ENCODE peak calls at places on chromosomes 3 and 15, in six cellular contexts. One of them, this sample, is unnamed.

GRCh38 chr3:182027366-182027765 is 315.6 kb downstream of the SOX2 start:
- DNase-seq in stimulated activated naive B cell treated with anti-CD40 and anti-IgM and Interleukin-4, amounts not matched to agents 10 μg/mL and 1 μg/mL and 100 μg/mL, for 72 hours: no peak
- DNase-seq in Right ventricle myocardium superior: no peak
- DNase-seq in naive thymus-derived CD4-positive, alpha-beta T cell: no peak
- DNase-seq in activated T-helper 1 cell treated with anti-CD3 and anti-CD28 coated beads, Interleukin-2, amount 50 U/mL, for 16 hours: no peak
- DNase-seq in NCI-H1092: no peak
- DNase-seq in this sample: no peak

GRCh38 chr3:29576675-29577074 is 295.8 kb downstream of the RBMS3 start:
- DNase-seq in stimulated activated naive B cell treated with anti-CD40 and anti-IgM and Interleukin-4, amounts not matched to agents 10 μg/mL and 1 μg/mL and 100 μg/mL, for 72 hours: no peak
- DNase-seq in Right ventricle myocardium superior: no peak
- DNase-seq in naive thymus-derived CD4-positive, alpha-beta T cell: no peak
- DNase-seq in activated T-helper 1 cell treated with anti-CD3 and anti-CD28 coated beads, Interleukin-2, amount 50 U/mL, for 16 hours: no peak
- DNase-seq in NCI-H1092: no peak
- DNase-seq in this sample: no peak

GRCh38 chr3:49648354-49649057 is 25.6 kb upstream of the APEH start:
- DNase-seq in stimulated activated naive B cell treated with anti-CD40 and anti-IgM and Interleukin-4, amounts not matched to agents 10 μg/mL and 1 μg/mL and 100 μg/mL, for 72 hours: no peak
- DNase-seq in Right ventricle myocardium superior: no peak
- DNase-seq in naive thymus-derived CD4-positive, alpha-beta T cell: no peak
- DNase-seq in activated T-helper 1 cell treated with anti-CD3 and anti-CD28 coated beads, Interleukin-2, amount 50 U/mL, for 16 hours: no peak
- DNase-seq in NCI-H1092: no peak
- DNase-seq in this sample: no peak

GRCh38 chr15:67107014-67107812 is 41.8 kb downstream of the SMAD3 start:
- DNase-seq in stimulated activated naive B cell treated with anti-CD40 and anti-IgM and Interleukin-4, amounts not matched to agents 10 μg/mL and 1 μg/mL and 100 μg/mL, for 72 hours: no peak
- DNase-seq in Right ventricle myocardium superior: peak; percentile 51
- DNase-seq in naive thymus-derived CD4-positive, alpha-beta T cell: no peak
- DNase-seq in activated T-helper 1 cell treated with anti-CD3 and anti-CD28 coated beads, Interleukin-2, amount 50 U/mL, for 16 hours: no peak
- DNase-seq in NCI-H1092: no peak
- DNase-seq in this sample: no peak

GRCh38 chr3:123143669-123144411 is 57.9 kb upstream of the SEC22A start:
- DNase-seq in stimulated activated naive B cell treated with anti-CD40 and anti-IgM and Interleukin-4, amounts not matched to agents 10 μg/mL and 1 μg/mL and 100 μg/mL, for 72 hours: no peak
- DNase-seq in Right ventricle myocardium superior: no peak
- DNase-seq in naive thymus-derived CD4-positive, alpha-beta T cell: no peak
- DNase-seq in activated T-helper 1 cell treated with anti-CD3 and anti-CD28 coated beads, Interleukin-2, amount 50 U/mL, for 16 hours: no peak
- DNase-seq in NCI-H1092: no peak
- DNase-seq in this sample: no peak

GRCh38 chr3:112634786-112635541 is 6.0 kb downstream of the CCDC80 start:
- DNase-seq in stimulated activated naive B cell treated with anti-CD40 and anti-IgM and Interleukin-4, amounts not matched to agents 10 μg/mL and 1 μg/mL and 100 μg/mL, for 72 hours: no peak
- DNase-seq in Right ventricle myocardium superior: no peak
- DNase-seq in naive thymus-derived CD4-positive, alpha-beta T cell: no peak
- DNase-seq in activated T-helper 1 cell treated with anti-CD3 and anti-CD28 coated beads, Interleukin-2, amount 50 U/mL, for 16 hours: no peak
- DNase-seq in NCI-H1092: no peak
- DNase-seq in this sample: no peak

GRCh38 chr3:62289922-62290321 is 83.4 kb downstream of the FEZF2 start:
- DNase-seq in stimulated activated naive B cell treated with anti-CD40 and anti-IgM and Interleukin-4, amounts not matched to agents 10 μg/mL and 1 μg/mL and 100 μg/mL, for 72 hours: no peak
- DNase-seq in Right ventricle myocardium superior: no peak
- DNase-seq in naive thymus-derived CD4-positive, alpha-beta T cell: no peak
- DNase-seq in activated T-helper 1 cell treated with anti-CD3 and anti-CD28 coated beads, Interleukin-2, amount 50 U/mL, for 16 hours: no peak
- DNase-seq in NCI-H1092: no peak
- DNase-seq in this sample: no peak

GRCh38 chr15:69497076-69497475 is 44.5 kb downstream of the RPLP1 start:
- DNase-seq in stimulated activated naive B cell treated with anti-CD40 and anti-IgM and Interleukin-4, amounts not matched to agents 10 μg/mL and 1 μg/mL and 100 μg/mL, for 72 hours: no peak
- DNase-seq in Right ventricle myocardium superior: no peak
- DNase-seq in naive thymus-derived CD4-positive, alpha-beta T cell: no peak
- DNase-seq in activated T-helper 1 cell treated with anti-CD3 and anti-CD28 coated beads, Interleukin-2, amount 50 U/mL, for 16 hours: no peak
- DNase-seq in NCI-H1092: no peak
- DNase-seq in this sample: no peak

GRCh38 chr3:169058681-169059080 is 604.8 kb downstream of the MECOM start:
- DNase-seq in stimulated activated naive B cell treated with anti-CD40 and anti-IgM and Interleukin-4, amounts not matched to agents 10 μg/mL and 1 μg/mL and 100 μg/mL, for 72 hours: no peak
- DNase-seq in Right ventricle myocardium superior: no peak
- DNase-seq in naive thymus-derived CD4-positive, alpha-beta T cell: no peak
- DNase-seq in activated T-helper 1 cell treated with anti-CD3 and anti-CD28 coated beads, Interleukin-2, amount 50 U/mL, for 16 hours: no peak
- DNase-seq in NCI-H1092: no peak
- DNase-seq in this sample: no peak

GRCh38 chr3:161284989-161285388 is 63.9 kb downstream of the NMD3 start:
- DNase-seq in stimulated activated naive B cell treated with anti-CD40 and anti-IgM and Interleukin-4, amounts not matched to agents 10 μg/mL and 1 μg/mL and 100 μg/mL, for 72 hours: no peak
- DNase-seq in Right ventricle myocardium superior: no peak
- DNase-seq in naive thymus-derived CD4-positive, alpha-beta T cell: no peak
- DNase-seq in activated T-helper 1 cell treated with anti-CD3 and anti-CD28 coated beads, Interleukin-2, amount 50 U/mL, for 16 hours: no peak
- DNase-seq in NCI-H1092: no peak
- DNase-seq in this sample: no peak

GRCh38 chr15:51864408-51865056 is 35.1 kb downstream of the TMOD3 start:
- DNase-seq in stimulated activated naive B cell treated with anti-CD40 and anti-IgM and Interleukin-4, amounts not matched to agents 10 μg/mL and 1 μg/mL and 100 μg/mL, for 72 hours: no peak
- DNase-seq in Right ventricle myocardium superior: no peak
- DNase-seq in naive thymus-derived CD4-positive, alpha-beta T cell: no peak
- DNase-seq in activated T-helper 1 cell treated with anti-CD3 and anti-CD28 coated beads, Interleukin-2, amount 50 U/mL, for 16 hours: no peak
- DNase-seq in NCI-H1092: no peak
- DNase-seq in this sample: no peak

GRCh38 chr15:65583701-65584100 is 27.2 kb downstream of the INTS14 start:
- DNase-seq in stimulated activated naive B cell treated with anti-CD40 and anti-IgM and Interleukin-4, amounts not matched to agents 10 μg/mL and 1 μg/mL and 100 μg/mL, for 72 hours: no peak
- DNase-seq in Right ventricle myocardium superior: no peak
- DNase-seq in naive thymus-derived CD4-positive, alpha-beta T cell: peak; percentile 69
- DNase-seq in activated T-helper 1 cell treated with anti-CD3 and anti-CD28 coated beads, Interleukin-2, amount 50 U/mL, for 16 hours: no peak
- DNase-seq in NCI-H1092: no peak
- DNase-seq in this sample: no peak

GRCh38 chr3:185822221-185822956 is 2.5 kb downstream of the IGF2BP2 start:
- DNase-seq in stimulated activated naive B cell treated with anti-CD40 and anti-IgM and Interleukin-4, amounts not matched to agents 10 μg/mL and 1 μg/mL and 100 μg/mL, for 72 hours: no peak
- DNase-seq in Right ventricle myocardium superior: no peak
- DNase-seq in naive thymus-derived CD4-positive, alpha-beta T cell: no peak
- DNase-seq in activated T-helper 1 cell treated with anti-CD3 and anti-CD28 coated beads, Interleukin-2, amount 50 U/mL, for 16 hours: no peak
- DNase-seq in NCI-H1092: no peak
- DNase-seq in this sample: no peak

GRCh38 chr3:194809382-194809781 is 123.7 kb downstream of the FAM43A start:
- DNase-seq in stimulated activated naive B cell treated with anti-CD40 and anti-IgM and Interleukin-4, amounts not matched to agents 10 μg/mL and 1 μg/mL and 100 μg/mL, for 72 hours: no peak
- DNase-seq in Right ventricle myocardium superior: no peak
- DNase-seq in naive thymus-derived CD4-positive, alpha-beta T cell: no peak
- DNase-seq in activated T-helper 1 cell treated with anti-CD3 and anti-CD28 coated beads, Interleukin-2, amount 50 U/mL, for 16 hours: no peak
- DNase-seq in NCI-H1092: no peak
- DNase-seq in this sample: no peak

GRCh38 chr3:50550079-50550736 is 17.3 kb downstream of the C3orf18 start:
- DNase-seq in stimulated activated naive B cell treated with anti-CD40 and anti-IgM and Interleukin-4, amounts not matched to agents 10 μg/mL and 1 μg/mL and 100 μg/mL, for 72 hours: peak; percentile 44
- DNase-seq in Right ventricle myocardium superior: peak; percentile 71
- DNase-seq in naive thymus-derived CD4-positive, alpha-beta T cell: peak; percentile 56
- DNase-seq in activated T-helper 1 cell treated with anti-CD3 and anti-CD28 coated beads, Interleukin-2, amount 50 U/mL, for 16 hours: peak; percentile 29
- DNase-seq in NCI-H1092: peak; percentile 25
- DNase-seq in this sample: peak; percentile 57

GRCh38 chr3:138625707-138626365 is 17.3 kb downstream of the FAIM start:
- DNase-seq in stimulated activated naive B cell treated with anti-CD40 and anti-IgM and Interleukin-4, amounts not matched to agents 10 μg/mL and 1 μg/mL and 100 μg/mL, for 72 hours: no peak
- DNase-seq in Right ventricle myocardium superior: no peak
- DNase-seq in naive thymus-derived CD4-positive, alpha-beta T cell: no peak
- DNase-seq in activated T-helper 1 cell treated with anti-CD3 and anti-CD28 coated beads, Interleukin-2, amount 50 U/mL, for 16 hours: no peak
- DNase-seq in NCI-H1092: no peak
- DNase-seq in this sample: no peak

GRCh38 chr15:57607570-57608000 is 15.9 kb downstream of the MYZAP start:
- DNase-seq in stimulated activated naive B cell treated with anti-CD40 and anti-IgM and Interleukin-4, amounts not matched to agents 10 μg/mL and 1 μg/mL and 100 μg/mL, for 72 hours: no peak
- DNase-seq in Right ventricle myocardium superior: peak; percentile 57
- DNase-seq in naive thymus-derived CD4-positive, alpha-beta T cell: no peak
- DNase-seq in activated T-helper 1 cell treated with anti-CD3 and anti-CD28 coated beads, Interleukin-2, amount 50 U/mL, for 16 hours: no peak
- DNase-seq in NCI-H1092: no peak
- DNase-seq in this sample: peak; percentile 42

GRCh38 chr3:50652709-50653108 is 22.0 kb upstream of the DOCK3 start:
- DNase-seq in stimulated activated naive B cell treated with anti-CD40 and anti-IgM and Interleukin-4, amounts not matched to agents 10 μg/mL and 1 μg/mL and 100 μg/mL, for 72 hours: peak; percentile 35
- DNase-seq in Right ventricle myocardium superior: peak; percentile 55
- DNase-seq in naive thymus-derived CD4-positive, alpha-beta T cell: peak; percentile 52
- DNase-seq in activated T-helper 1 cell treated with anti-CD3 and anti-CD28 coated beads, Interleukin-2, amount 50 U/mL, for 16 hours: peak; percentile 8
- DNase-seq in NCI-H1092: no peak
- DNase-seq in this sample: peak; percentile 37

GRCh38 chr3:126554560-126555525 is 3.9 kb downstream of the C3orf22 start:
- DNase-seq in stimulated activated naive B cell treated with anti-CD40 and anti-IgM and Interleukin-4, amounts not matched to agents 10 μg/mL and 1 μg/mL and 100 μg/mL, for 72 hours: no peak
- DNase-seq in Right ventricle myocardium superior: no peak
- DNase-seq in naive thymus-derived CD4-positive, alpha-beta T cell: no peak
- DNase-seq in activated T-helper 1 cell treated with anti-CD3 and anti-CD28 coated beads, Interleukin-2, amount 50 U/mL, for 16 hours: no peak
- DNase-seq in NCI-H1092: no peak
- DNase-seq in this sample: no peak

GRCh38 chr3:128328546-128329458 is 137.9 kb downstream of the DNAJB8 start:
- DNase-seq in stimulated activated naive B cell treated with anti-CD40 and anti-IgM and Interleukin-4, amounts not matched to agents 10 μg/mL and 1 μg/mL and 100 μg/mL, for 72 hours: no peak
- DNase-seq in Right ventricle myocardium superior: no peak
- DNase-seq in naive thymus-derived CD4-positive, alpha-beta T cell: no peak
- DNase-seq in activated T-helper 1 cell treated with anti-CD3 and anti-CD28 coated beads, Interleukin-2, amount 50 U/mL, for 16 hours: no peak
- DNase-seq in NCI-H1092: no peak
- DNase-seq in this sample: no peak

GRCh38 chr3:14725015-14725431 is 50.1 kb downstream of the C3orf20 start:
- DNase-seq in stimulated activated naive B cell treated with anti-CD40 and anti-IgM and Interleukin-4, amounts not matched to agents 10 μg/mL and 1 μg/mL and 100 μg/mL, for 72 hours: no peak
- DNase-seq in Right ventricle myocardium superior: no peak
- DNase-seq in naive thymus-derived CD4-positive, alpha-beta T cell: no peak
- DNase-seq in activated T-helper 1 cell treated with anti-CD3 and anti-CD28 coated beads, Interleukin-2, amount 50 U/mL, for 16 hours: no peak
- DNase-seq in NCI-H1092: no peak
- DNase-seq in this sample: no peak

GRCh38 chr3:161081675-161082462 is 23.3 kb downstream of the B3GALNT1 start:
- DNase-seq in stimulated activated naive B cell treated with anti-CD40 and anti-IgM and Interleukin-4, amounts not matched to agents 10 μg/mL and 1 μg/mL and 100 μg/mL, for 72 hours: no peak
- DNase-seq in Right ventricle myocardium superior: peak; percentile 45
- DNase-seq in naive thymus-derived CD4-positive, alpha-beta T cell: no peak
- DNase-seq in activated T-helper 1 cell treated with anti-CD3 and anti-CD28 coated beads, Interleukin-2, amount 50 U/mL, for 16 hours: no peak
- DNase-seq in NCI-H1092: no peak
- DNase-seq in this sample: no peak

GRCh38 chr15:34855397-34855796 is 60.0 kb upstream of the ACTC1 start:
- DNase-seq in stimulated activated naive B cell treated with anti-CD40 and anti-IgM and Interleukin-4, amounts not matched to agents 10 μg/mL and 1 μg/mL and 100 μg/mL, for 72 hours: no peak
- DNase-seq in Right ventricle myocardium superior: no peak
- DNase-seq in naive thymus-derived CD4-positive, alpha-beta T cell: no peak
- DNase-seq in activated T-helper 1 cell treated with anti-CD3 and anti-CD28 coated beads, Interleukin-2, amount 50 U/mL, for 16 hours: no peak
- DNase-seq in NCI-H1092: no peak
- DNase-seq in this sample: no peak

GRCh38 chr15:64636101-64636500 is 139.3 kb downstream of the RBPMS2 start:
- DNase-seq in stimulated activated naive B cell treated with anti-CD40 and anti-IgM and Interleukin-4, amounts not matched to agents 10 μg/mL and 1 μg/mL and 100 μg/mL, for 72 hours: no peak
- DNase-seq in Right ventricle myocardium superior: no peak
- DNase-seq in naive thymus-derived CD4-positive, alpha-beta T cell: no peak
- DNase-seq in activated T-helper 1 cell treated with anti-CD3 and anti-CD28 coated beads, Interleukin-2, amount 50 U/mL, for 16 hours: no peak
- DNase-seq in NCI-H1092: no peak
- DNase-seq in this sample: no peak

GRCh38 chr3:13654330-13655073 is 105.6 kb downstream of the FBLN2 start:
- DNase-seq in stimulated activated naive B cell treated with anti-CD40 and anti-IgM and Interleukin-4, amounts not matched to agents 10 μg/mL and 1 μg/mL and 100 μg/mL, for 72 hours: no peak
- DNase-seq in Right ventricle myocardium superior: no peak
- DNase-seq in naive thymus-derived CD4-positive, alpha-beta T cell: peak; percentile 60
- DNase-seq in activated T-helper 1 cell treated with anti-CD3 and anti-CD28 coated beads, Interleukin-2, amount 50 U/mL, for 16 hours: no peak
- DNase-seq in NCI-H1092: no peak
- DNase-seq in this sample: no peak

GRCh38 chr3:150738688-150739087 is 24.3 kb downstream of the SIAH2 start:
- DNase-seq in stimulated activated naive B cell treated with anti-CD40 and anti-IgM and Interleukin-4, amounts not matched to agents 10 μg/mL and 1 μg/mL and 100 μg/mL, for 72 hours: no peak
- DNase-seq in Right ventricle myocardium superior: no peak
- DNase-seq in naive thymus-derived CD4-positive, alpha-beta T cell: no peak
- DNase-seq in activated T-helper 1 cell treated with anti-CD3 and anti-CD28 coated beads, Interleukin-2, amount 50 U/mL, for 16 hours: no peak
- DNase-seq in NCI-H1092: no peak
- DNase-seq in this sample: no peak

GRCh38 chr3:39651993-39652739 is 157.2 kb upstream of the MYRIP start:
- DNase-seq in stimulated activated naive B cell treated with anti-CD40 and anti-IgM and Interleukin-4, amounts not matched to agents 10 μg/mL and 1 μg/mL and 100 μg/mL, for 72 hours: no peak
- DNase-seq in Right ventricle myocardium superior: no peak
- DNase-seq in naive thymus-derived CD4-positive, alpha-beta T cell: no peak
- DNase-seq in activated T-helper 1 cell treated with anti-CD3 and anti-CD28 coated beads, Interleukin-2, amount 50 U/mL, for 16 hours: no peak
- DNase-seq in NCI-H1092: no peak
- DNase-seq in this sample: no peak

GRCh38 chr15:89107984-89108383 is 19.7 kb downstream of the ABHD2 start:
- DNase-seq in stimulated activated naive B cell treated with anti-CD40 and anti-IgM and Interleukin-4, amounts not matched to agents 10 μg/mL and 1 μg/mL and 100 μg/mL, for 72 hours: no peak
- DNase-seq in Right ventricle myocardium superior: no peak
- DNase-seq in naive thymus-derived CD4-positive, alpha-beta T cell: no peak
- DNase-seq in activated T-helper 1 cell treated with anti-CD3 and anti-CD28 coated beads, Interleukin-2, amount 50 U/mL, for 16 hours: no peak
- DNase-seq in NCI-H1092: no peak
- DNase-seq in this sample: no peak

This sample was measured in heart right ventricle.